ENCODE peak calls at places on chromosomes 5 and 9, in five cellular contexts. Q is K562, M is HepG2, Z is IMR-90, D is SK-N-SH. B is an unnamed sample.

GRCh38 chr5:80884851-80885697 is 75.1 kb upstream of the RASGRF2 start:
- DNase-seq in Q (peak), M (no peak), Z (peak), D (no peak), B (no peak)

GRCh38 chr5:93425102-93425501 is 155.9 kb downstream of the NR2F1-AS1 start:
- DNase-seq in Q (no peak), M (no peak), Z (peak), D (no peak), B (no peak)

GRCh38 chr5:140182803-140183367 is 7.9 kb downstream of the CYSTM1 start:
- DNase-seq in Q (peak), M (no peak), Z (peak), D (no peak), B (no peak)

GRCh38 chr9:135552698-135553161 is 6.8 kb downstream of the OBP2A start:
- DNase-seq in Q (peak), M (no peak), Z (no peak), D (no peak), B (no peak)

GRCh38 chr9:124343533-124344290 is 71.5 kb downstream of the PSMB7 start:
- DNase-seq in Q (no peak), M (no peak), Z (no peak), D (no peak), B (no peak)

GRCh38 chr5:143055596-143056330 is 285.6 kb downstream of the ARHGAP26 start:
- DNase-seq in Q (no peak), M (no peak), Z (peak), D (no peak), B (no peak)

GRCh38 chr5:59789197-59789596 is 104.3 kb downstream of the PDE4D start:
- DNase-seq in Q (no peak), M (no peak), Z (no peak), D (no peak), B (no peak)

GRCh38 chr9:3698531-3698930 is 172.7 kb upstream of the RFX3 start:
- DNase-seq in Q (no peak), M (no peak), Z (no peak), D (no peak), B (no peak)

GRCh38 chr9:70597886-70598285 is 183.4 kb upstream of the KLF9 start:
- DNase-seq in Q (no peak), M (no peak), Z (no peak), D (no peak), B (no peak)

GRCh38 chr9:115164511-115164974 is 46.6 kb upstream of the TNC start:
- DNase-seq in Q (no peak), M (peak), Z (peak), D (peak), B (no peak)

GRCh38 chr5:134784946-134785620 is 26.5 kb downstream of the DDX46 start:
- DNase-seq in Q (no peak), M (no peak), Z (peak), D (no peak), B (no peak)

GRCh38 chr9:37399336-37399735 is 23.2 kb upstream of the GRHPR start:
- DNase-seq in Q (no peak), M (no peak), Z (no peak), D (no peak), B (no peak)

GRCh38 chr5:142474426-142474825 is 149.6 kb upstream of the SPRY4 start:
- DNase-seq in Q (no peak), M (no peak), Z (no peak), D (no peak), B (no peak)

GRCh38 chr5:100901851-100902341 is 1.2 kb downstream of the ST8SIA4 start:
- DNase-seq in Q (peak), M (no peak), Z (no peak), D (no peak), B (no peak)

GRCh38 chr9:127131871-127132270 is 9.4 kb upstream of the ANGPTL2 start:
- DNase-seq in Q (no peak), M (no peak), Z (peak), D (no peak), B (no peak)

GRCh38 chr5:10801931-10802674 is 41.1 kb upstream of the DAP start:
- DNase-seq in Q (peak), M (no peak), Z (no peak), D (no peak), B (no peak)

GRCh38 chr9:85995612-85996011 is 54.7 kb downstream of the NAA35 start:
- DNase-seq in Q (no peak), M (no peak), Z (no peak), D (no peak), B (no peak)

GRCh38 chr5:156543348-156543747 is 216.4 kb downstream of the SGCD start:
- DNase-seq in Q (no peak), M (no peak), Z (no peak), D (peak), B (no peak)

GRCh38 chr9:73714294-73714693 is 562.6 kb downstream of the ANXA1 start:
- DNase-seq in Q (no peak), M (no peak), Z (no peak), D (no peak), B (no peak)

GRCh38 chr5:178519804-178520203 is 70.4 kb downstream of the COL23A1 start:
- DNase-seq in Q (no peak), M (no peak), Z (no peak), D (no peak), B (no peak)
- TF ChIP-seq SMC3 in Q (no peak), M (no peak), Z (no peak), D (no peak), B (no peak)

GRCh38 chr5:6773342-6774035 is 60.3 kb downstream of the TENT4A start:
- DNase-seq in Q (no peak), M (no peak), Z (no peak), D (peak), B (no peak)
- TF ChIP-seq SMC3 in Q (no peak), M (no peak), Z (no peak), D (no peak), B (no peak)

GRCh38 chr5:136040746-136041415 is 12.1 kb downstream of the TGFBI start:
- DNase-seq in Q (no peak), M (no peak), Z (no peak), D (no peak), B (no peak)
- TF ChIP-seq SMC3 in Q (no peak), M (no peak), Z (no peak), D (no peak), B (no peak)

GRCh38 chr5:181043285-181044092 is 3.4 kb downstream of the BTNL9 start:
- DNase-seq in Q (peak), M (no peak), Z (no peak), D (no peak), B (peak)

GRCh38 chr5:181045316-181045715 is 5.2 kb downstream of the BTNL9 start:
- DNase-seq in Q (peak), M (no peak), Z (no peak), D (no peak), B (no peak)

GRCh38 chr5:181042722-181043121 is 2.7 kb downstream of the BTNL9 start:
- DNase-seq in Q (no peak), M (no peak), Z (no peak), D (no peak), B (no peak)

GRCh38 chr5:181044093-181044599 is 4.1 kb downstream of the BTNL9 start:
- DNase-seq in Q (no peak), M (no peak), Z (no peak), D (no peak), B (no peak)

GRCh38 chr5:181044662-181045305 is 4.7 kb downstream of the BTNL9 start:
- DNase-seq in Q (no peak), M (no peak), Z (no peak), D (no peak), B (no peak)
- TF ChIP-seq SMC3 in Q (peak), M (no peak), Z (no peak), D (no peak), B (no peak)

GRCh38 chr5:68872088-68872842 is 221.5 kb upstream of the SLC30A5 start:
- DNase-seq in Q (no peak), M (no peak), Z (no peak), D (peak), B (no peak)
- TF ChIP-seq SMC3 in Q (no peak), M (no peak), Z (no peak), D (no peak), B (no peak)

DNA sequence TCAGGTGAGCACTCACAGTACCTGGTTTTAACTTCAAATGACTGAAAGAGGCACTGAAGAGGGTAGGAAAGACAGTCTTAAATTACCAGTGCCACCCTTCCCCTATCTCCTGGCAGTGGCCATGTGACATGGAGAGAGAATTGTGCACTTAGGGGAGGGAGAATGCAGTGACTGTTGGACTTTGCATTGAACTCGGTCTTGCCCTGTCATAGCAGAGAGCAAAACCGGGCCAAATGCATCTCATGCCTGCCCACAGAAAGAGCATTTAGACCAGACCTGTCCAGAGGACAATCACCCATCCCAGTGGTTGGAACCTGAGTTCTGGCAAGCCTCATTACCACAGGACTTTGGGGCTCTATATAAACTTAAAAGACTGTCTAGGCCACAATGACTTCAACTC is 211.8 kb upstream of the SH3GL2 start:
- DNase-seq in Q (no peak), M (peak), Z (no peak), D (no peak), B (no peak)
- TF ChIP-seq SMC3 in Q (no peak), M (no peak), Z (no peak), D (no peak), B (no peak)

DNA sequence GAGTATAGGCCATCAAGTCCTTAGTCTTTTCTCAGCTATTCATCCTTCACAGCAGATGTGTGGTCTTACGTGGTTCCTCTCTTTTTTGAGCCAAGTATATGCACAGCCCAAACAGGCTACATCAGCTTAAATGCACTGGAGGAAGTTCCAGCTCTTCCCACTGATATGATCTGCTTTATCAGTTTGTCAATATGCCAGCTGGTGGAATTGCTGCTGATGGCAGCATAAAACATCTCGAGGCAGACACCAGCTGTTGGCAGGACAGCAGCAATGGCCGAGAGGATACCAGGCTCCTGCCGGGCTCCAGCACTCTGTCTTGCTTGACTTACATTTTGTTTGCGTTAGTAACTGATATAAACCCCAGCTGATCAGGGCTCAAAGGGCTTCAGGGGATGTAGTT is 143.4 kb downstream of the TENT4A start:
- DNase-seq in Q (no peak), M (no peak), Z (no peak), D (peak), B (no peak)
- TF ChIP-seq SMC3 in Q (no peak), M (no peak), Z (no peak), D (no peak), B (no peak)

DNA sequence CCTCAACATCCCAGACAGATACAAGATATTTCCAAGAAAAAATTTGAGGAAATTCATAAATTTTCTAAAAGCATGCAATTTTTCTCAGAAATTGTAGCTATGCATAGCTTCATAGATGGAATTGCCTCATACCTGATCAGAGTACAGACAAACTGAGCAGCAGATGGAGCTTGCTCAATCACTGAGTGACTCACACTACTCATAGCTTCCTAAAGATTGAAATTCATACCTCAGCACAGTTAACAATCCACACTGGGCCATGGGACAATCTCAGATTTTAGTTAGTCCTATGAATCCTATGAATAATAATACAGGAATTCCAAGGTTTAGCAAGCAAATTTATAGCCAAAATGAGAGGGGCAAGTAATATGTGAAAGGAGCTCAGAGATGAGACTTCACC is 439.6 kb downstream of the DTWD2 start:
- DNase-seq in Q (no peak), M (peak), Z (peak), D (no peak), B (no peak)
- TF ChIP-seq SMC3 in Q (no peak), M (no peak), Z (no peak), D (no peak), B (no peak)

GRCh38 chr5:151249280-151249679 is 3.7 kb upstream of the GM2A start:
- DNase-seq in Q (no peak), M (no peak), Z (no peak), D (no peak), B (no peak)

GRCh38 chr5:151252762-151253603 is at the start of gene GM2A:
- DNase-seq in Q (peak), M (peak), Z (peak), D (peak), B (peak)

GRCh38 chr5:151250346-151251000 is 2.5 kb upstream of the GM2A start:
- DNase-seq in Q (no peak), M (peak), Z (no peak), D (no peak), B (no peak)

GRCh38 chr5:151251621-151252020 is 1.4 kb upstream of the GM2A start:
- DNase-seq in Q (no peak), M (no peak), Z (no peak), D (no peak), B (no peak)

DNA sequence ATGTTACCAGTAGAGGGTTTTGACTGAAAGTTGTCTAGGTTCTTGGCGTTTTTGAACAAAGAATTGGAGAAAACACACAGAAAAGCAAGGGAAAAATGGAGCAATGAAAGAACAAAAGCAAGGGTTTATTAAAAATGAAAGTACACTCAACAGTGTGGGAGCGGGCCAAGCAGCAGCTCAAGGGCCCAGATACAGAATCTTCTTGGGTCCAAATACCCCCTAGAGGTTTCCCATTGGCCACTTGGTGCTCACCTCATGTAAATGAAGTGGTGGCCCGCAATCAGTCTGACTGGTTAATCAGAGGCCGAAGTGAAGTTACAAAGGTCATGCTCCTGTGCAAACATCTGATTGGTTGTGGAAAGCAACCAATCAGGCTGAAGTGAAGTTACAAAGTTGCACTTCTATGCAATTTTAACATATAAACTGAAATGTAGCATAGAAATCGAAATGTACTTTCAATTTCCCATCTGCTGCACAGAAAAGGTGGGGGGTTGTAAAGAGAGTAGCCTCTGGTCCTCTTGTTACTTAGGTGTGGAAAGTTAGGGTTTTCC is 1.9 kb upstream of the GM2A start:
- DNase-seq in Q (peak), M (peak), Z (no peak), D (no peak), B (no peak)
- TF ChIP-seq SMC3 in Q (no peak), M (no peak), Z (no peak), D (no peak), B (no peak)